ENCODE peak calls at places on chromosomes 13 and 19, in four cellular contexts. Y is endothelial cell of umbilical vein, F is A549, I is HepG2. H is an unnamed sample.

GRCh38 chr13:53513199-53513598 is 484.6 kb downstream of the OLFM4 start:
- DNase-seq in Y (no peak), F (no peak), I (no peak), H (no peak)

GRCh38 chr13:41284512-41285288 is 21.3 kb upstream of the MTRF1 start:
- DNase-seq in Y (peak), F (peak), I (peak), H (no peak)

GRCh38 chr13:47484564-47484963 is 516.5 kb downstream of the SUCLA2 start:
- DNase-seq in Y (no peak), F (no peak), I (peak), H (peak)

GRCh38 chr13:30077338-30077737 is 226.9 kb upstream of the UBL3 start:
- DNase-seq in Y (no peak), F (no peak), I (no peak), H (no peak)

GRCh38 chr13:48437381-48437780 is 24.5 kb upstream of the LPAR6 start:
- DNase-seq in Y (peak), F (no peak), I (no peak), H (no peak)

GRCh38 chr19:53193534-53194222 is 520 bp upstream of the ZNF665 start:
- DNase-seq in Y (no peak), F (no peak), I (no peak), H (no peak)

GRCh38 chr13:73440296-73440895 is 381.6 kb downstream of the KLF5 start:
- DNase-seq in Y (no peak), F (no peak), I (no peak), H (peak)

GRCh38 chr13:27654059-27654458 is 32.4 kb downstream of the POLR1D start:
- DNase-seq in Y (no peak), F (no peak), I (no peak), H (no peak)

GRCh38 chr13:107562222-107562621 is 653.1 kb downstream of the LIG4 start:
- DNase-seq in Y (no peak), F (no peak), I (no peak), H (no peak)

GRCh38 chr13:42039457-42039945 is 8.9 kb upstream of the DGKH start:
- DNase-seq in Y (no peak), F (peak), I (no peak), H (no peak)

GRCh38 chr13:31042084-31042483 is 109.6 kb downstream of the TEX26 start:
- DNase-seq in Y (no peak), F (no peak), I (no peak), H (no peak)

GRCh38 chr19:32809754-32810153 is 59.8 kb downstream of the SLC7A9 start:
- DNase-seq in Y (no peak), F (no peak), I (no peak), H (no peak)

GRCh38 chr19:7904074-7905020 is 670 bp downstream of the MAP2K7 start:
- DNase-seq in Y (peak), F (no peak), I (no peak), H (no peak)

GRCh38 chr13:59531571-59532091 is 632.1 kb downstream of the DIAPH3 start:
- DNase-seq in Y (peak), F (no peak), I (peak), H (peak)

GRCh38 chr19:55638864-55639359 is 1.9 kb upstream of the ZNF580 start:
- DNase-seq in Y (no peak), F (peak), I (peak), H (peak)

GRCh38 chr19:1073063-1073955 is 6.3 kb downstream of the ARHGAP45 start:
- DNase-seq in Y (no peak), F (no peak), I (no peak), H (no peak)

GRCh38 chr19:40907968-40908735 is 26.1 kb upstream of the CYP2A7 start:
- DNase-seq in Y (no peak), F (no peak), I (no peak), H (no peak)

GRCh38 chr13:42047561-42048322 is 706 bp upstream of the DGKH start:
- DNase-seq in Y (peak), F (peak), I (no peak), H (peak)

GRCh38 chr19:46787331-46788100 is 878 bp downstream of the SLC1A5 start:
- DNase-seq in Y (peak), F (peak), I (peak), H (peak)

GRCh38 chr19:13883665-13884064 is 6.7 kb downstream of the NANOS3 start:
- DNase-seq in Y (no peak), F (no peak), I (no peak), H (no peak)
- TF ChIP-seq CTCF in Y (no peak), F (no peak), I (no peak), H (no peak)

DNA sequence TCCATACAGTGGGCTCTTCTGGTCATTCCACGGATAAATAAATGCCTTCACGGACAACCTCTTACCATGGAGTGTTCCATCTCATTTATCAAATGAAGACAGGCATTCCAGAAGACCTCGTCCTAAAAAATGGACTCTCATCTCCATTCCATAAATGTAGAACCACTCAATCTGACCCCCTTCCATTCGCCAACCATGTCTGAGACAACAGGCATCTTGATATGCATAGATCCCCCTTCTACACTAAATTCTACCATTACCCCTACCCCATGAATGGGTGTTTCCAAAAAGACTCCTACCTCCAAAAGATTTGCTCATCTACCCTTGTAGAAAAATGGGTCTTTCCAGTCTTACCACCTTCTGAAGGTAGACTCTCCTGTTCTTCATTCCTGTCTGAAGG is 9.0 kb downstream of the RASIP1 start:
- DNase-seq in Y (no peak), F (no peak), I (no peak), H (no peak)
- TF ChIP-seq MYC in Y (no peak), F (no peak), I (no peak), H (no peak)

DNA sequence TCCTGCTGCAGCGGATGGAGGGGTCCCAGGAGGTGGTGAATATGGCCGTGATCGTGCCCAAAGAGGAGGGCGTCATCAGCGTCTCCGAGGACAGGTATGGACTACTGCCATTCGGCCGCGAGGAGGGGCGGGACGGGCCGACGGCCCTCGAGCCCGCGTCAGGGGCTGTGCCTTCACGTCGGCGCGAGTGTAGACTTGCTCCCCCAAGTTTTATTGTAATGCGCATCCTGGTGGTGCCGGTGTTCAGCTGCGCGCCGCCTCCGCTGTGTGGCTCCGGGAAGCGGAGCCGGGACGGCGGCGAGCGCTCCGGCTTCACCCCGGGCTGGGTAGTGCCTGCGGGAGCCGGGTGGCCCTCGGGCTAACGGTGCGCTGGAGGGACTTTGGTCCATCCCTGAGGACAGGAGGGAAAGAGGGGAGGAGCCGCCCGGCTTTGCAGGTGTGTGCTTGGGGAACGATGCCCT is 499 bp downstream of the WDFY2 start:
- DNase-seq in Y (no peak), F (peak), I (peak), H (peak)
- TF ChIP-seq MAX in Y (no peak), F (no peak), I (peak), H (peak)

DNA sequence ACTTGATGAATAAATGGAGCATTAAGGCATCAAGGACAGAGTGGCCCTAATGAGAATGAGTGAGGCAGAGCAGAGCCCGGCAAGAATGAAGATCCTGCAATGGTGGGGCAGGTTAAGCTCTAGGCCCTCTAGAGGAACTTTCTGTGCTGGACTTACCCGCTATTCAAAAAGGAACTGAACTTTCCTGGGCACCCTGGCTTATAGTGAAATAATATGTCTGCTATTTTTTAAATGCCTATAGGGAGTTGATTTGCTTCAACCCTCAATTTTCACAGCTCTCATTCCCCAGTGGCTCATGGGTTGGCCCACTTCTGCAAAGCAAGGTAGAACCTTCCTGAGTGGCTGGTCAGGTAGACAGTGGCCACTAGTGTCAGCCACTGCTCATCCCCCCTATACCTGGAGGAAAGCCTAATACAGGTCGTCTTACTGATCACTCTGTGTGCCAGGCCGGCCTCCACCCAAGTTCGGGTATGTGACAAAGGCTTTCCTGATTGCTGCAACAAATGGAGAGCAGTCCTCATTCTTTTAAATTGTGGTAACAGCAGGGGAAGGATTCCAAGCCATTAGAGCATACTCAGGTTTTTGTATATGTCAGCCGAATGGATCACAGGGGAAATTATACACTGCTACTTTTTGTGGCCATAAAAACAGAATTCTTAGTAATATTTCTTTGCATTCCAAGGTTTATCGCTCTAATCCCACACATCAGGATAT is 103.0 kb downstream of the KL start:
- DNase-seq in Y (no peak), F (no peak), I (no peak), H (no peak)
- TF ChIP-seq CTCF in Y (no peak), F (no peak), I (no peak), H (no peak)

DNA sequence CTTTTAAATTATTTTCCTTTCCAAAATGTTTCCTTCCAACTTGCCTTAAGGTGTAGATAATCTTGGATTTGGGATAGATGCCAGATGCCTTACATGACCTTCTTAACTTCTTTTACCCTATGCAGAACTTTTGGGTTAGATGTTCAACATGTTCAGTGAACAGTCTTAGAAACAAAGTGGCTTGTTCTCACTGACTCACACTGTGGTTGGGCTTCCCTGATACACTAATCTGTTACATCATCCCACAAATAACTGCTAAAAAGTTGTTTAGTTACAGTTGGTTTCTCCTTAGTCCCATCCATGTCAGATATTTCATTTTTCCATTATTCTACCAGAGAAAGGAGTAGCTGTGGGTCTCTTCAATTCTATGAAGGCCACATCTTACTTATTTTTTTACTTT is 2638.2 kb downstream of the PCDH9 start:
- DNase-seq in Y (no peak), F (no peak), I (no peak), H (no peak)
- TF ChIP-seq MYC in Y (no peak), F (no peak), I (no peak), H (no peak)

GRCh38 chr13:36685912-36686311 is 12.1 kb downstream of the SERTM1 start:
- DNase-seq in Y (no peak), F (no peak), I (no peak), H (peak)

GRCh38 chr13:36681894-36682624 is 8.2 kb downstream of the SERTM1 start:
- DNase-seq in Y (no peak), F (no peak), I (no peak), H (no peak)

GRCh38 chr13:36675213-36675536 is 1.4 kb downstream of the SERTM1 start:
- DNase-seq in Y (no peak), F (no peak), I (no peak), H (no peak)

GRCh38 chr13:36680918-36681317 is 7.1 kb downstream of the SERTM1 start:
- DNase-seq in Y (no peak), F (no peak), I (no peak), H (no peak)
- TF ChIP-seq MAX in Y (no peak), F (no peak), I (no peak), H (no peak)

GRCh38 chr19:18470153-18470552 is 32.2 kb upstream of the ISYNA1 start:
- DNase-seq in Y (peak), F (no peak), I (peak), H (peak)
- TF ChIP-seq CTCF in Y (peak), F (peak), I (peak), H (peak)

H was measured in NB4.